ENCODE peak calls at places on chromosome 4, in four cellular contexts. C is astrocyte of the spinal cord, M is NCI-H460, S is NCI-H1694 treated with DMSO at 0.1 percent for 48 hours. T is an unnamed sample.

GRCh38 chr4:32775049-32775448 is 2054.9 kb downstream of the PCDH7 start:
- DNase-seq in C (peak), M (no peak), S (no peak), T (no peak)

GRCh38 chr4:5874811-5875465 is 17.9 kb downstream of the CRMP1 start:
- DNase-seq in C (peak), M (no peak), S (peak), T (peak)

GRCh38 chr4:188821500-188821899 is 682.3 kb downstream of the TRIML1 start:
- DNase-seq in C (no peak), M (no peak), S (no peak), T (no peak)

GRCh38 chr4:786861-787300 is 39.0 kb downstream of the CPLX1 start:
- DNase-seq in C (no peak), M (no peak), S (no peak), T (no peak)

GRCh38 chr4:63620271-63620670 is 789.0 kb downstream of the TECRL start:
- DNase-seq in C (no peak), M (no peak), S (peak), T (no peak)

GRCh38 chr4:6929735-6930464 is 20.3 kb downstream of the TBC1D14 start:
- DNase-seq in C (no peak), M (no peak), S (peak), T (no peak)

GRCh38 chr4:18049446-18049845 is 27.9 kb upstream of the LCORL start:
- DNase-seq in C (no peak), M (no peak), S (no peak), T (peak)

GRCh38 chr4:109472343-109472761 is 38.7 kb downstream of the SEC24B start:
- DNase-seq in C (peak), M (no peak), S (no peak), T (peak)

GRCh38 chr4:1752284-1753041 is 31.1 kb downstream of the TACC3 start:
- DNase-seq in C (no peak), M (no peak), S (no peak), T (peak)

GRCh38 chr4:6257243-6258025 is 12.2 kb upstream of the WFS1 start:
- DNase-seq in C (peak), M (no peak), S (no peak), T (no peak)

GRCh38 chr4:55249476-55249875 is 96.6 kb upstream of the SRD5A3 start:
- DNase-seq in C (no peak), M (no peak), S (no peak), T (no peak)

GRCh38 chr4:125590158-125590557 is 275.4 kb downstream of the FAT4 start:
- DNase-seq in C (no peak), M (no peak), S (no peak), T (no peak)

GRCh38 chr4:46506876-46507275 is 116.9 kb upstream of the GABRA2 start:
- DNase-seq in C (peak), M (no peak), S (no peak), T (no peak)

GRCh38 chr4:56739104-56739777 is 58.1 kb upstream of the HOPX start:
- DNase-seq in C (peak), M (no peak), S (no peak), T (peak)

GRCh38 chr4:140090215-140090731 is 63.7 kb downstream of the MAML3 start:
- DNase-seq in C (peak), M (peak), S (no peak), T (peak)

GRCh38 chr4:124757121-124757520 is 44.6 kb upstream of the ANKRD50 start:
- DNase-seq in C (peak), M (no peak), S (no peak), T (peak)

GRCh38 chr4:164748375-164748774 is 5.6 kb upstream of the SMIM31 start:
- DNase-seq in C (peak), M (peak), S (peak), T (peak)

GRCh38 chr4:7570156-7570778 is 135.5 kb upstream of the PSAPL1 start:
- DNase-seq in C (no peak), M (no peak), S (no peak), T (no peak)

GRCh38 chr4:7206856-7207567 is 14.7 kb downstream of the SORCS2 start:
- DNase-seq in C (peak), M (no peak), S (no peak), T (peak)

GRCh38 chr4:123744664-123745290 is 348.2 kb downstream of the SPRY1 start:
- DNase-seq in C (peak), M (no peak), S (no peak), T (peak)

GRCh38 chr4:67198757-67199156 is 346.5 kb downstream of the CENPC start:
- DNase-seq in C (peak), M (peak), S (peak), T (no peak)

GRCh38 chr4:140150636-140150885 is 3.4 kb downstream of the MAML3 start:
- DNase-seq in C (no peak), M (no peak), S (no peak), T (no peak)

GRCh38 chr4:122855491-122855890 is 28.9 kb downstream of the FGF2 start:
- DNase-seq in C (no peak), M (no peak), S (no peak), T (no peak)

GRCh38 chr4:129545599-129546278 is 449.8 kb downstream of the C4orf33 start:
- DNase-seq in C (peak), M (peak), S (no peak), T (no peak)

GRCh38 chr4:112099701-112100289 is 45.5 kb upstream of the FAM241A start:
- DNase-seq in C (peak), M (peak), S (peak), T (peak)

GRCh38 chr4:8762951-8763735 is 108.5 kb downstream of the HMX1 start:
- DNase-seq in C (no peak), M (no peak), S (no peak), T (no peak)

GRCh38 chr4:143692241-143692640 is 8.2 kb downstream of the FREM3 start:
- DNase-seq in C (no peak), M (no peak), S (no peak), T (no peak)

GRCh38 chr4:39062499-39062898 is 467 bp downstream of the KLHL5 start:
- DNase-seq in C (peak), M (no peak), S (no peak), T (no peak)

GRCh38 chr4:8726344-8726851 is 133.8 kb downstream of the CPZ start:
- DNase-seq in C (no peak), M (no peak), S (no peak), T (no peak)

GRCh38 chr4:8086751-8087445 is 71.7 kb downstream of the ABLIM2 start:
- DNase-seq in C (no peak), M (no peak), S (no peak), T (no peak)